ENCODE peak calls at places on chromosomes 4 and X, in six cellular contexts. E is H9, C is tibial nerve, S is endothelial cell of umbilical vein, U is BE2C, D is MM.1S. N is an unnamed sample. For H3K27me3, the result is how much of the 10 kb centered on the place peaks cover.

GRCh38 chrX:139058831-139059495 is 347.4 kb upstream of the FGF13 start:
- DNase-seq in S (no peak), C (no peak), D (no peak), E (no peak), U (no peak), N (no peak)

GRCh38 chr4:39029752-39030694 is 2.2 kb downstream of the TMEM156 start:
- DNase-seq in U (no peak), S (no peak), C (no peak), D (no peak), E (no peak), N (no peak)

GRCh38 chr4:140811429-140811828 is 55.2 kb upstream of the TBC1D9 start:
- DNase-seq in E (no peak), U (no peak), C (no peak), S (no peak), D (no peak), N (no peak)

GRCh38 chrX:50198348-50198747 is 2.5 kb downstream of the AKAP4 start:
- DNase-seq in C (no peak), D (no peak), U (peak), S (no peak), E (no peak), N (no peak)

GRCh38 chr4:114108869-114109268 is 129.4 kb upstream of the ARSJ start:
- DNase-seq in D (peak), U (peak), E (no peak), S (peak), C (no peak), N (peak)

GRCh38 chrX:6383488-6383887 is 151.4 kb downstream of the VCX3A start:
- DNase-seq in D (no peak), S (no peak), E (no peak), C (no peak), U (no peak), N (no peak)

GRCh38 chrX:128975716-128976115 is 547.6 kb downstream of the SMARCA1 start:
- DNase-seq in C (no peak), D (peak), E (peak), U (peak), S (peak), N (peak)

GRCh38 chrX:68872171-68872570 is 43.4 kb downstream of the EFNB1 start:
- DNase-seq in D (no peak), C (no peak), S (no peak), U (no peak), E (no peak), N (no peak)

GRCh38 chr4:30721353-30722091 is 1.4 kb downstream of the PCDH7 start:
- DNase-seq in E (peak), U (peak), C (no peak), S (peak), D (no peak), N (peak)

GRCh38 chr4:159383569-159383934 is 280.7 kb downstream of the RAPGEF2 start:
- DNase-seq in U (no peak), C (no peak), S (no peak), E (no peak), D (no peak), N (no peak)

GRCh38 chr4:167964766-167965373 is 127.5 kb upstream of the ANXA10 start:
- DNase-seq in D (no peak), E (no peak), C (no peak), U (no peak), S (peak), N (no peak)

GRCh38 chr4:149897784-149898183 is 82.1 kb upstream of the IQCM start:
- DNase-seq in E (no peak), D (peak), C (no peak), U (no peak), S (peak), N (peak)

GRCh38 chr4:184805462-184806245 is 20.1 kb downstream of the ACSL1 start:
- DNase-seq in C (peak), S (no peak), E (peak), D (no peak), U (peak), N (no peak)

GRCh38 chr4:6972911-6973310 is 63.3 kb downstream of the TBC1D14 start:
- DNase-seq in S (no peak), D (no peak), U (no peak), C (no peak), E (peak), N (no peak)

GRCh38 chr4:77052352-77052751 is 23.4 kb downstream of the CCNI start:
- DNase-seq in D (peak), S (peak), C (no peak), U (peak), E (peak), N (peak)

GRCh38 chrX:3939967-3940610 is 226.6 kb upstream of the PRKX start:
- DNase-seq in S (peak), U (no peak), C (no peak), D (peak), E (no peak), N (peak)

GRCh38 chr4:168886361-168886760 is 123.7 kb downstream of the CBR4 start:
- DNase-seq in S (no peak), C (no peak), D (no peak), E (no peak), U (no peak), N (no peak)

GRCh38 chrX:103356897-103357296 is 591 bp downstream of the TCEAL9 start:
- DNase-seq in D (no peak), C (no peak), E (no peak), U (peak), S (peak), N (no peak)

GRCh38 chrX:70508296-70508911 is 63.8 kb downstream of the DLG3 start:
- DNase-seq in D (no peak), C (no peak), E (peak), S (peak), U (no peak), N (peak)

GRCh38 chrX:134990475-134991473 is at the start of gene SMIM10:
- DNase-seq in U (peak), D (peak), C (peak), E (peak), S (peak), N (no peak)

GRCh38 chr4:10204401-10205058 is 87.9 kb upstream of the WDR1 start:
- DNase-seq in E (no peak), S (no peak), U (no peak), C (no peak), D (no peak), N (no peak)

GRCh38 chr4:5858020-5858769 is 34.7 kb downstream of the CRMP1 start:
- DNase-seq in U (no peak), C (no peak), S (no peak), D (no peak), E (no peak), N (no peak)

GRCh38 chr4:1476140-1476513 is 69.9 kb upstream of the NKX1-1 start:
- DNase-seq in C (no peak), U (no peak), E (no peak), D (no peak), S (no peak), N (no peak)
- H3K27me3 ChIP-seq in C (under half), U (under half), E (under half), D (under half), S (under half), N (under half)

GRCh38 chr4:110170861-110171260 is 27.6 kb downstream of the ELOVL6 start:
- DNase-seq in U (no peak), C (no peak), D (no peak), S (no peak), E (peak), N (no peak)
- TF ChIP-seq CTCF in U (no peak), C (no peak), D (no peak), S (no peak), E (peak), N (no peak)

GRCh38 chr4:37463457-37463856 is 218.9 kb downstream of the NWD2 start:
- DNase-seq in C (no peak), S (no peak), U (no peak), D (no peak), E (peak), N (no peak)
- H3K27me3 ChIP-seq in C (under half), S (under half), U (under half), D (under half), E (under half), N (under half)

GRCh38 chr4:105196523-105197145 is 50.0 kb downstream of the TET2 start:
- DNase-seq in E (no peak), D (no peak), S (no peak), U (no peak), C (no peak), N (peak)
- TF ChIP-seq CTCF in E (peak), D (no peak), S (no peak), U (peak), C (no peak), N (peak)

DNA sequence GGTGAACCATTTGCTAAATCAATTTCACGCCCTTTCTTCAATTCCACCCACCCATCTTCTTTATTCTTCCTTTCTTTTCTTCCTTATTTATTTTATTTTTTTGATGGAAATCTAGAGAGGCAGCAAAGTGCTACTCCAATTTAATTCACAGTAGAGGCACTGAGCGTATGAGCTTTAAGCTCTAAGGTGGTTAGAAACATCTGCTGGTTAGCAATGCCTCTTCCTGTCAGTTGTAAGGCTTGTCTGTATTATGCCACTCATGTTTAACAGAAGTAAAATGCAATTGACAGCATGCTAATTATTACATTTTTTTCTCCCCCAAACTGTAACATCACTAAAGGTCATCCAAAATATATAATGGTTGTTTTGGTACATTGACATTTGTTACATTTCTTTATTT is 103.8 kb downstream of the EPHA5 start:
- DNase-seq in U (no peak), C (no peak), E (no peak), D (no peak), S (no peak), N (peak)
- H3K27me3 ChIP-seq in U (under half), C (under half), E (under half), D (under half), S (under half), N (under half)

DNA sequence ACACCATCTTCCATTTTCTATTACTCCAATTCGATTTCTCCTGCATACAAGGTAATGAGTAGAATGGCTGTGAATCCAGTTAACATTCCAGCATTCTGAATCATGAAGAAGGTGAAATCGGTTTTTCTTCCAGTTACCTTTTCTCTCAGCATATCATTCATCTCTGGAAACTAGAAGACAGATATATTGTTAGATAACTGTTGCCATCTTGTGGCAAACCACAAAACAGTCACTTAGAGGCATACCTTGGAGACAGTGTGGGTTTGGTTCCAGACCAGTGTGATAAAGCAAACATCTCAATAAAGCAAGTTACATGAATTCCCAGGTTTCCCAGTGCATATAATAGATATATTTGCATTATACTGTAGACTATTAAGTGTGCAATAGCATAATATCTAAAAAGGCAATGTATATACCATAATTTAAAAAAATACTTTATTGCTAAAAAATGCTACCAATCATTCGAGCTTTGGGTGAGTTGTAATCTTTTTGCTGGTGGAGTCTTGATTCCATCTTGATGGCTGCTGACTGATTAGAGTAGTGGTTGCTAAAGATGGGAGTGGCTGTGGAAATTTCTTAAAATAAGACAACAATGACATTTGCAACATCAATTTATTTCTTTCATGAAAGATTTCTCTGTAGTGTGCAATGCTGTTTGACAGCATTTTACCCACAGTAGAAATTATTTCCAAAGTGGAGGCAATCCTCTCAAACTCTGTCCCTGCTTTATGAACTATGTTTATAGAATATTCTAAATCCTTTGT is 82.1 kb downstream of the SLC39A8 start:
- DNase-seq in U (no peak), S (peak), D (peak), C (no peak), E (no peak), N (peak)
- TF ChIP-seq CTCF in U (peak), S (peak), D (peak), C (peak), E (peak), N (peak)

DNA sequence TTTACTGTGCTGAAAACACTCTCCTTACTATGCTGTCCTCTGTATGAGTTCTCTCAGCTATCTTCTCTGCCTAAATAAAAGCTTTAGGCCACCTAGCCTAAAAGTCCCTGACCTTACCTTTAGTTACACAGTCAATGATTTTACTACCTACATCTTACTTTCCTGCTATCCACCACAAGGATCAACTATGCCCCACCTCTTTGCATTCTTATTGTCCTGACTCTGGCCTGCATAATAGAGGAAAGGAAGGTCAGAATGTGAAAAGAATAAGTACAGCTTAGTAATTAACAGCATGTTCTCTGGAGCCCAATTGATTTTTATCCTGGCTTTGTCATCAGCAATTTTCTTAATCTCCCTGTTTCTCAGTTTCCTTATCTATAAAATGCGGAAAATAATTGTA is 1257.8 kb downstream of the RPA4 start:
- DNase-seq in S (no peak), U (no peak), D (no peak), C (no peak), E (no peak), N (no peak)
- H3K27me3 ChIP-seq in S (under half), U (under half), D (under half), C (under half), E (under half), N (under half)

DNA sequence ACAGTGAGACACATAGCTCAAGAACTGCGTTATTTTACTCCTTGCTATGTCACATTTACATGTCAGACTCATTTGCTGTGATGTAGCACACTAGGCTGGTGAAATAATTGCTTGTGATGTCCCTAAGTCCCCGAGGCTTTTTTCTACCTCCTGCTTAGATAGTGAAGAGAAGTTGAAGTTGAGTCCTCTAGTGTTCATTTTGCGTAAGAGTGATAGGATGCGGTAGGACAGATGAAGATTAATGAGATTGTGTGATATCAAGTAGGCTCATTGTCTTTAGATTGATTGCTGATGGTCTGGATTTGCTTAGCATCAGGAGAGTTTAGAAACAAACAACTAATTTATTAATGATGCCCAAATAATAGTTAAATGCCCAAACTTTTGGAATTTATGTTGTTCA is 173.6 kb upstream of the NUDT6 start:
- DNase-seq in D (no peak), E (no peak), C (no peak), S (no peak), U (no peak), N (peak)
- TF ChIP-seq CTCF in D (peak), E (peak), C (no peak), S (no peak), U (peak), N (peak)

GRCh38 chr4:177052211-177052725 is 257.4 kb upstream of the NEIL3 start:
- DNase-seq in S (no peak), C (no peak), U (no peak), E (no peak), D (no peak), N (no peak)

GRCh38 chr4:177057191-177057590 is 252.5 kb upstream of the NEIL3 start:
- DNase-seq in D (no peak), C (no peak), U (no peak), E (no peak), S (no peak), N (peak)

GRCh38 chr4:177047070-177047850 is 254.5 kb upstream of the VEGFC start:
- DNase-seq in C (no peak), U (peak), E (peak), S (peak), D (peak), N (peak)

GRCh38 chr4:177047851-177048174 is 255.1 kb upstream of the VEGFC start:
- DNase-seq in C (no peak), D (no peak), U (no peak), E (no peak), S (no peak), N (no peak)

GRCh38 chr4:177051473-177052060 is 258.1 kb upstream of the NEIL3 start:
- DNase-seq in S (peak), U (peak), D (peak), E (peak), C (no peak), N (peak)
- H3K27me3 ChIP-seq in S (under half), U (under half), D (under half), E (under half), C (under half), N (under half)

GRCh38 chrX:33045882-33046281 is 165.5 kb downstream of the DMD start:
- DNase-seq in D (no peak), U (no peak), S (no peak), C (no peak), E (no peak), N (no peak)
- TF ChIP-seq CTCF in D (no peak), U (no peak), S (no peak), C (no peak), E (no peak), N (no peak)

N was measured in A673.